ENCODE peak calls at places on chromosomes 2 and 18, in six cellular contexts. T is neural progenitor cell; A is CD8-positive, alpha-beta memory T cell; N is uterus; G is mucosa of descending colon; H is esophagus squamous epithelium. V is an unnamed sample.

GRCh38 chr2:235042576-235043515 is 91.0 kb downstream of the SH3BP4 start:
- DNase-seq in T (no peak), A (no peak), N (no peak), G (no peak), H (no peak), V (no peak)

GRCh38 chr2:200379481-200380120 is 73.1 kb downstream of the SPATS2L start:
- DNase-seq in T (peak; percentile 69), A (no peak), N (no peak), G (no peak), H (no peak), V (no peak)

GRCh38 chr2:139791330-139791729 is 1011.1 kb upstream of the NXPH2 start:
- DNase-seq in T (no peak), A (no peak), N (no peak), G (no peak), H (no peak), V (no peak)

GRCh38 chr2:215423928-215424540 is 11.8 kb downstream of the FN1 start:
- DNase-seq in T (no peak), A (no peak), N (no peak), G (no peak), H (no peak), V (no peak)

GRCh38 chr2:169853041-169853668 is 25.9 kb downstream of the UBR3 start:
- DNase-seq in T (no peak), A (no peak), N (no peak), G (no peak), H (no peak), V (no peak)

GRCh38 chr18:76977681-76978234 is 154.8 kb downstream of the MBP start:
- DNase-seq in T (no peak), A (no peak), N (no peak), G (no peak), H (no peak), V (no peak)

GRCh38 chr2:26471766-26472706 is 5.9 kb downstream of the OTOF start:
- DNase-seq in T (no peak), A (no peak), N (no peak), G (no peak), H (no peak), V (no peak)

GRCh38 chr18:66553824-66554223 is 50.1 kb downstream of the CDH19 start:
- DNase-seq in T (no peak), A (no peak), N (no peak), G (no peak), H (no peak), V (no peak)

GRCh38 chr2:223549215-223549614 is 52.9 kb downstream of the SCG2 start:
- DNase-seq in T (no peak), A (no peak), N (no peak), G (no peak), H (no peak), V (no peak)

GRCh38 chr2:230418341-230419016 is 2.5 kb downstream of the SP100 start:
- DNase-seq in T (no peak), A (no peak), N (no peak), G (no peak), H (no peak), V (peak; percentile 52)

GRCh38 chr2:216281316-216281715 is 91.0 kb downstream of the MARCHF4 start:
- DNase-seq in T (peak; percentile 19), A (no peak), N (no peak), G (no peak), H (no peak), V (no peak)

DNA sequence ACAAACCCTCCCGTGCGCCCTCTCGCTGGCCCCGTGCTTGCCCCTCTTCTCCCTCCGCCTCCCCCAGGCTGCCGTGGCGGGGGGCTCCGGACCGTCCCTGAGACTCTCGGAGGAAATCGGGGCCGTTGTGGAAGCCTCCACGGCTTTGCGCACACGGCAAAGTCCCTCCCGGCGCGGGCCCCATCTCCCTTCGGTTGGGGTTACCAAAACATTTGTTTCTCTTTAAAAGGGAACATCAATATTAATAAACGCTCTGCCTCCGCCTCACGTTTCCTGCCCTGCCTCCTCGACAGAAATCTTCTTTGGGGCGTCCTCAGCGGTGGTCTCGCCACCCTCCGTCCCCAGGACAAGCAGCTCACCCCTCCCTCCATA is 3.8 kb downstream of the PAX3 start:
- DNase-seq in T (peak; percentile 44), A (no peak), N (no peak), G (no peak), H (no peak), V (no peak)
- H3K4me1 ChIP-seq in T (peaks cover 53% of the 10 kb centered on the region), A (no peaks in the 10 kb centered on the region), N (peaks cover 8% of the 10 kb centered on the region), G (peaks cover 16% of the 10 kb centered on the region), H (peaks cover 13% of the 10 kb centered on the region), V (peaks cover 42% of the 10 kb centered on the region)

GRCh38 chr2:226299771-226300170 is 499.8 kb downstream of the IRS1 start:
- DNase-seq in T (no peak), A (no peak), N (no peak), G (no peak), H (no peak), V (no peak)

GRCh38 chr2:226303707-226304106 is 495.9 kb downstream of the IRS1 start:
- DNase-seq in T (no peak), A (no peak), N (no peak), G (no peak), H (no peak), V (no peak)

GRCh38 chr2:226304308-226304707 is 495.3 kb downstream of the IRS1 start:
- DNase-seq in T (no peak), A (no peak), N (no peak), G (no peak), H (no peak), V (no peak)

GRCh38 chr2:226295123-226295522 is 504.5 kb downstream of the IRS1 start:
- DNase-seq in T (no peak), A (no peak), N (no peak), G (no peak), H (no peak), V (no peak)

DNA sequence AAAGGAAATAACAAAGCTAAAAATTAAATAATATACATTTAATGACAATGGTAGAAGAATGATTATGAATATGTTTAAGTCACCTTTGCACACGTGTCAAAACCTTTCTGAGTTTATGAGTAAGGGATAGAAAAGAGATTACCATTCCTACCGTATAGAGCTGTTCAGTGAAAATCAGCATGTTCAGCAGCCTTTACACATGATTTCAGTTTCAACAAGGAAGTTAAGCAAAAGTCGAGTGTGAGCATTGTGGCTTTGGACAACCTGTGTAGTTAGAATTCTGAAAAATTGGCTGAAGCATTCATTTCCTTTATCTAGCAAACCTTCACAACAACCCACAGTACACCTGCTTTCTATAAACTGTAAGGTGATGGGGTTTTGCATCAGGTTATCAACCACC is 499.1 kb downstream of the IRS1 start:
- DNase-seq in T (no peak), A (no peak), N (no peak), G (no peak), H (no peak), V (no peak)
- H3K4me3 ChIP-seq in T (no peak overlapping the region), A (no peak overlapping the region), N (no peak overlapping the region), G (no peak overlapping the region), H (no peak overlapping the region), V (no peak overlapping the region)

DNA sequence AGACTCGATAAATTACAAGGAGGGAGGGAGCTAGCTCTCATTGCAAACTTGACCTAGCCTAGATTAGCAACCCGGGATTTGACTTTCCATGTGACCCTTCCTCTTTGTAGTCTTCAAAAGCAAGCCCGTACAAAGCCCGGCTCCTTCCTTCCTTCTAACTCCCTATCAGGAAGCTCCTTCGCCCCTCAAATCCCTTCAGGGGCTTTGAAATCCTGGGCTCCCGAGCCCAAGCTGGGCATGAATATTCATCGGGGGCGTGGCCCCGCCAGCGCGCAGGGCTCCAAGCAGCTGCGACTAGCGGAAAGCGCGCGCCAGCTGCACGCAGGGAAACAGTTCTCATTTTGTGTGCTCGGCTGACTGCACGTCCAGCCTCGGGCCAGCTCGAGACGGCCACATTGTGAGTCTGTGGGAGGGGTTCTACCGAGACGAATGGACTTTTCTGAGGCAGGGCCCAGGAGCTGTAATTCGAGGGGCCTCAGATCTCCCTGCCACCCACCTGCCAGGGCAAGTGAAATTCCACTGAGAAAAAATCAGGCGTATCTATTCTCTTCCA is 84.0 kb upstream of the PELI1 start:
- DNase-seq in T (peak; percentile 96), A (peak; percentile 53), N (peak; percentile 75), G (peak; percentile 85), H (no peak), V (peak; percentile 87)
- H3K4me1 ChIP-seq in T (peaks cover 12% of the 10 kb centered on the region), A (peaks cover 16% of the 10 kb centered on the region), N (no peaks in the 10 kb centered on the region), G (no peaks in the 10 kb centered on the region), H (peaks cover 13% of the 10 kb centered on the region), V (peaks cover 28% of the 10 kb centered on the region)

GRCh38 chr2:151904807-151905206 is 76.6 kb upstream of the ARL5A start:
- DNase-seq in T (no peak), A (no peak), N (no peak), G (no peak), H (no peak), V (no peak)
- H3K4me3 ChIP-seq in T (no peak overlapping the region), A (no peak overlapping the region), N (no peak overlapping the region), G (no peak overlapping the region), H (no peak overlapping the region), V (no peak overlapping the region)

DNA sequence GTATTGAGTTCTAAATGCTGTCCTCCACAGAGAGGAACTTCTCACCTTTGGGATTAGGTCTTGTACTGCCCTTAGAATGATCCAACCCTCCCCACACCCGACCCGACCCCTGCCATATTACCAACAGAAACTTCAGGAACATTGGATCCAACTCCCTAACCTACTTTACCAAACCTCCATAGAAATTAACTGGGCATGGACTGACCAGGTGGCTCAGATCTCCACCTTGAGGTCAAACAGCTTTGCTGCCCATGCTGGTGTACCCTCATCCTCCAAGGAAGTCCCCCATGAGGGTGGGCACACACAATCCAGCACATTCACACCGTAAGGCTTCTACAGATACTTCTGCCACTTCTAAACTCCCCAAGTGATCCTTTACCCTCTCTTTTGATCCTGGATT is 21.5 kb downstream of the NFE2L2 start:
- DNase-seq in T (no peak), A (no peak), N (no peak), G (no peak), H (no peak), V (no peak)
- H3K4me1 ChIP-seq in T (peaks cover 12% of the 10 kb centered on the region), A (peaks cover 90% of the 10 kb centered on the region), N (peaks cover 12% of the 10 kb centered on the region), G (peaks cover 83% of the 10 kb centered on the region), H (peaks cover 72% of the 10 kb centered on the region), V (peaks cover 100% of the 10 kb centered on the region)

DNA sequence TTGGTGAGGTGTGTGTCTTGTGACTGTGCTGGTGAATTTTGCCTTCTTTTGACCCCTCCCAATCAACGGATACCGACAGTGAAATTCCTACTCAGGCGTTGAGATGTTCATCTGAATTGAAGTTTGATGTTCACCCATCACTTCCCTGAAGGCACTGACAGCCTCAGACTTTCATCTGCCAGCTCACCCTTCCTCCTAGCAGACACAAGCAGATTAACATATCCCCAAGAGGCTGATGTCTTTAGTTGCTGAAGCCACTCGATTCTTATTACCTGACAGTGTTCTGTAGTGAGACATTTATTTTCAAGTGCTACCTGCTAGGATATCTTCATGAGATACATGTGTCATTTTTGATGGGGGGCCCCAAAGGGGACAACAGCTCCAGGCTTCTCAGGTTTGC is 1330.1 kb upstream of the PIK3C3 start:
- DNase-seq in T (no peak), A (no peak), N (no peak), G (no peak), H (no peak), V (no peak)
- H3K4me3 ChIP-seq in T (no peak overlapping the region), A (no peak overlapping the region), N (no peak overlapping the region), G (no peak overlapping the region), H (no peak overlapping the region), V (no peak overlapping the region)

DNA sequence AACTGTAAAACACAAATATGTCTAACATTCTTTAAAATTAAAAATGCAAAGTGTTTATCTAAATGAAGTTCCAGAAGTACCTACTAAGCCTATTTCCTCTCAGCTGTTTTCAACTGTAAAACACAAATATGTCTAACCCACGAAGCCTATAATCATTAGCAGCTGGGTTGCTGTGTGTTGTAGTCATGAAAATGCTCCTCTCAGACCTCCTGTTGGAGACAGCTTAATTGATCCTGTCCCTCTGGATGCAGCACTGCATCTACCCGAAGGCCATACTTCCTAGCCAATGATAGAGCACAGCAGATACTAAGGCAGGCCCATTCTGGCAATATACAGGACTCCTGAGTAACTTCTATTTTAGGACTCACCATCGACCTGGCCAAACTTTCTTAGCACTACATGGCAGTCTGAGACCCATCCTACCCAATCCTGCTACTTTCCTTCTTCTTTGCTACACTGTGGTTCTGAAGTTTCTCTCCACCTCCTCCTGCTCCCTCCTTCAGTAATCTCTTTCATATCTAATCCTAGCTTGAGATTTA is 92.5 kb upstream of the RBBP8 start:
- DNase-seq in T (no peak), A (no peak), N (no peak), G (no peak), H (no peak), V (no peak)
- H3K4me1 ChIP-seq in T (peaks cover 8% of the 10 kb centered on the region), A (peaks cover 8% of the 10 kb centered on the region), N (no peaks in the 10 kb centered on the region), G (peaks cover 7% of the 10 kb centered on the region), H (peaks cover 5% of the 10 kb centered on the region), V (no peaks in the 10 kb centered on the region)

V was measured in left lung.